ENCODE peak calls at places on chromosomes 16 and 17, in six cellular contexts. G, O, R, P, T and M are unnamed samples. For H3K4me1, the result is how much of the 10 kb centered on the place peaks cover.

GRCh38 chr16:1788095-1788707 is 5.3 kb downstream of the IGFALS start:
- DNase-seq in G (no peak), O (no peak), R (no peak), P (peak), T (no peak), M (no peak)

GRCh38 chr16:77211880-77212735 is 12.9 kb downstream of the SYCE1L start:
- DNase-seq in G (peak), O (peak), R (peak), P (peak), T (peak), M (peak)

GRCh38 chr17:70323269-70323668 is 153.9 kb downstream of the KCNJ2 start:
- DNase-seq in G (no peak), O (no peak), R (no peak), P (no peak), T (no peak), M (no peak)

GRCh38 chr16:12271006-12271405 is 294.5 kb downstream of the SNX29 start:
- DNase-seq in G (no peak), O (peak), R (no peak), P (no peak), T (no peak), M (no peak)

GRCh38 chr17:20073056-20073979 is 64.2 kb downstream of the SPECC1 start:
- DNase-seq in G (peak), O (no peak), R (peak), P (peak), T (peak), M (peak)

GRCh38 chr17:10349403-10349802 is 23.4 kb downstream of the MYH13 start:
- DNase-seq in G (no peak), O (peak), R (no peak), P (no peak), T (no peak), M (no peak)

GRCh38 chr17:10879110-10879509 is 41.2 kb upstream of the PIRT start:
- DNase-seq in G (no peak), O (peak), R (peak), P (no peak), T (no peak), M (peak)

GRCh38 chr16:4371481-4372314 is at the start of gene VASN:
- DNase-seq in G (peak), O (peak), R (peak), P (peak), T (peak), M (peak)

GRCh38 chr17:66222772-66223350 is 6.4 kb downstream of the APOH start:
- DNase-seq in G (no peak), O (no peak), R (no peak), P (no peak), T (no peak), M (no peak)

GRCh38 chr17:708132-708531 is 6.5 kb downstream of the VPS53 start:
- DNase-seq in G (no peak), O (no peak), R (no peak), P (no peak), T (no peak), M (no peak)

GRCh38 chr17:80694085-80694991 is 149.7 kb downstream of the RPTOR start:
- DNase-seq in G (no peak), O (no peak), R (no peak), P (no peak), T (no peak), M (no peak)

GRCh38 chr17:17285951-17286350 is 4.9 kb upstream of the COPS3 start:
- DNase-seq in G (no peak), O (no peak), R (no peak), P (no peak), T (no peak), M (peak)

DNA sequence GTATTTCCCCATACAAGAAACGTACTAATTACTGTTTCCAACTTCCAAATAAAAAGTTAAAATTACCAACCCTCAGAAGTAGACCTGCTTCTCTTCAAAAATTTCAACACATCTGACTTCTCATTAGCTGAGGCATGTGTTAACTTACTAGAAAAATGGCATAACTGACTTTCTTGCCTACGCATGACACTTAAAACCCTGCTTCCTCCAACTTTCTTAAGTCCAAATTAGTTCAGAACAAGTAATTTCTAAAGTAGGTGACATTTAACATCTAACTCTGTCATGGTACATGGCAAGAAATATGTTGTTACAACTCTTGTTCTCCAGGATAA is 6.7 kb downstream of the USP7 start:
- DNase-seq in G (no peak), O (no peak), R (no peak), P (no peak), T (no peak), M (no peak)
- H3K4me1 ChIP-seq in G (half or more), O (half or more), R (half or more), P (under half), T (half or more), M (half or more)

DNA sequence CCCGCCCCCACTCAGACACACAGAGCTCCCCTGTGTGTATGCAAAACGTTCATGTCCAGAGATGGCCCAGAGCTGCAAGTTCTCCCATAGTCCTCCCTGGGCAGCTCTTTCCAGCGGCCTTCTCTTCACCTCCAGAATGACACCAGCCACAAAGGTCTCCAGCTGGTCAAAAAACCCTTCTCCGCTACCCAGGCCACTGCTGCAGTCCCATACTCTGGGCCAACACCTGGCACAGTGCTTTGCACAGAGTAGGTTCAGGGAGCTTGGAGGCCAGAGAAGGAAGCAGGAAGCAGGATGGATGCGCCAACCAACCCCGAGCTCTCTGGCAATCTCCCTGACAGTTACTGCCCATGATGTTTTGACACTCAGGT is 1.1 kb upstream of the STAT5B start:
- DNase-seq in G (no peak), O (peak), R (peak), P (no peak), T (no peak), M (no peak)
- H3K4me1 ChIP-seq in G (under half), O (under half), R (under half), P (under half), T (under half), M (under half)

DNA sequence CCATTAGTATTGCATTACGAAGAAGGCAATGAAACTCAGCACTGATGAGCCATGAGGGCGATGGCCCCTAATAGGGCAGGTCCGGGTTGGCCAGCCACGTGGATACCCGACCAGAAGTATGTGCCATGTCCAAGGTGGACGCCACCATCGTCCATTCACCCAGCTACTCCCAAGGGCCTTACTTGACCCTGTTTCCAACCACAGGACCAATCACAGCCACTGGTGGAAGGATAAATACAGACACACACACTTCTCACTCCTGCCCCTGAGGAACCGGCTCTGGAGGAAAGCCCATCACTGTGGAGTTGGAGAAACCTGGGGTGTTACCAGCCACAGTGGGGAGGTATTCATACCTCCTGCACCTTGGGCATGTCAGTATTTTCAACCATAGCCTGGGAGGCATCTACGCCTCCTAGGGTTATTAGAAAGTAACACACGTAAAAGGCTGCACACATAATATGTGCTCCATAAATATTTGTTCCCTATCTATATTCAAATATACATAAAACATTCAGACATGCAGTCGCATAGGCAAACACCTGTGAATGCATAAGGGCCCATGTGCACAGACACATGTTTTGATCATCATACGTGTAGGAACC is 5.4 kb upstream of the ITGA3 start:
- DNase-seq in G (no peak), O (no peak), R (no peak), P (no peak), T (no peak), M (no peak)
- H3K4me1 ChIP-seq in G (under half), O (under half), R (under half), P (under half), T (half or more), M (half or more)

GRCh38 chr17:59778996-59779395 is 71.5 kb downstream of the VMP1 start:
- DNase-seq in G (no peak), O (no peak), R (no peak), P (no peak), T (no peak), M (no peak)
- H3K4me1 ChIP-seq in G (under half), O (under half), R (under half), P (under half), T (under half), M (under half)

DNA sequence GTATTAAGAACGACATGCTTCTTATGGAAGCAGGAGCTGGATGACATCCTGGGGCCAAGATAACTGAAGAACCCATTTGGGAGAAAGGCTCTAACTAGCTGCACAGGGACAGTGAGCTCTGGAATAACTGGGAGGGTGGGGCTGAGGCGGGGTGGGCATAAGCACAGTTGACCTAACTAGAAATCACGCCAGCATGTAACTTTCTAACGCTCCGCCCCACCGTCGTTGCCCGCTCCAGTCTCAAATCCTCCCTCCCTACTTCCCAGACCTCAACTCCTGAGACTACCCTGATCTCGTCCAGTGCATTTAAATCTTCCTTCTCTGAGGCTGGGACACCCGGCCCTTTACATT is 436 bp downstream of the PHB1 start:
- DNase-seq in G (no peak), O (no peak), R (peak), P (no peak), T (no peak), M (no peak)
- H3K4me1 ChIP-seq in G (under half), O (under half), R (under half), P (under half), T (under half), M (under half)

GRCh38 chr16:57634171-57634570 is 5.7 kb downstream of the ADGRG1 start:
- DNase-seq in G (no peak), O (no peak), R (no peak), P (no peak), T (no peak), M (no peak)
- H3K4me1 ChIP-seq in G (under half), O (under half), R (under half), P (under half), T (under half), M (half or more)

DNA sequence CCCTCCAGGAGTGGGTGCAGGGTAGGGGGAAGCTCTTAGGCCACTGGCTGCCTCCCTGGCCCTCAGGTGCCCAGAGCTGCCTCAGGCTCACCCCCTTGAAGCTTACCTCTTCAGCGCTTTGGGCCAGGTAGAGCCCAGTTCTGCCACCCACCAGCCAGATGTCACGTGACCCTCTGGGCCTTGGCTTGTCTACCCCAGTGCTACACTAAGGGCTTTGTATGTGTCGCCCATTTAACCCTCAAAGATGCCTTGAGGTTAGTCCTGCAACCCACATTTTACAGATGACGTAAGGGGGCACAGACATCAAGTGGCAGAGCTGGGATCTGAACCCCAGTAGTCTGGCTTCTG is 3.4 kb downstream of the HAS3 start:
- DNase-seq in G (no peak), O (no peak), R (no peak), P (no peak), T (no peak), M (no peak)
- H3K4me1 ChIP-seq in G (under half), O (under half), R (under half), P (under half), T (under half), M (under half)

GRCh38 chr17:46834846-46835245 is 16.4 kb upstream of the WNT3 start:
- DNase-seq in G (no peak), O (no peak), R (no peak), P (no peak), T (no peak), M (no peak)
- H3K4me1 ChIP-seq in G (under half), O (under half), R (under half), P (under half), T (under half), M (under half)

DNA sequence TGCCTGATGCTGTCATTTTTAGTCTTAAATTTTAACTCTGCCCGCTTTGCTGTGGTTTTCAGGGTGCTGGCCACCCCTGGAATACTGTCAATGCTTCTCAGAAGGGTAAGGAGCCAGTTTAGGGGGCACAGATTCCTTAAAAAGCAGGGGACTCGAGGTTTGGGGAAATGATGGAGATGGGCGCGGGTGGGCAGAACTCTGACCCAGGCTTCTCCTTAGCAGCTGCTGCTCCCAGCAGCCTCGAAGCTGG is 23.7 kb downstream of the STAT5A start:
- DNase-seq in G (no peak), O (no peak), R (no peak), P (no peak), T (no peak), M (no peak)
- H3K4me1 ChIP-seq in G (under half), O (under half), R (under half), P (under half), T (under half), M (under half)